ENCODE peak calls at places on chromosomes 12 and 14, in four cellular contexts. One of them, this sample, is unnamed.

GRCh38 chr12:70853326-70853725 is 67.2 kb downstream of the PTPRR start:
- DNase-seq in left lung: no peak
- DNase-seq in body of pancreas: no peak
- DNase-seq in HCT116: no peak
- DNase-seq in this sample: no peak

GRCh38 chr12:4555804-4556203 is 6.2 kb upstream of the DYRK4 start:
- DNase-seq in left lung: no peak
- DNase-seq in HCT116: no peak
- DNase-seq in body of pancreas: no peak
- DNase-seq in this sample: no peak

GRCh38 chr12:1848741-1849140 is 28.4 kb downstream of the LRTM2 start:
- DNase-seq in body of pancreas: no peak
- DNase-seq in left lung: no peak
- DNase-seq in HCT116: no peak
- DNase-seq in this sample: no peak

GRCh38 chr14:35534130-35534883 is at the start of gene INSM2:
- DNase-seq in HCT116: no peak
- DNase-seq in body of pancreas: peak; percentile 15
- DNase-seq in left lung: peak; percentile 74
- DNase-seq in this sample: no peak

GRCh38 chr14:104253223-104253822 is 114.9 kb downstream of the KIF26A start:
- DNase-seq in HCT116: no peak
- DNase-seq in left lung: peak; percentile 73
- DNase-seq in body of pancreas: no peak
- DNase-seq in this sample: peak; percentile 40

GRCh38 chr14:89489796-89490506 is 72.9 kb upstream of the FOXN3 start:
- DNase-seq in left lung: no peak
- DNase-seq in body of pancreas: no peak
- DNase-seq in HCT116: no peak
- DNase-seq in this sample: no peak

GRCh38 chr12:56804684-56805083 is 41.6 kb downstream of the HSD17B6 start:
- DNase-seq in HCT116: no peak
- DNase-seq in body of pancreas: no peak
- DNase-seq in left lung: no peak
- DNase-seq in this sample: no peak

GRCh38 chr12:16348435-16349131 is 1.1 kb downstream of the MGST1 start:
- DNase-seq in HCT116: no peak
- DNase-seq in left lung: no peak
- DNase-seq in body of pancreas: no peak
- DNase-seq in this sample: no peak

GRCh38 chr14:73008501-73008900 is 18.4 kb downstream of the ZFYVE1 start:
- DNase-seq in HCT116: no peak
- DNase-seq in left lung: no peak
- DNase-seq in body of pancreas: no peak
- DNase-seq in this sample: no peak

GRCh38 chr12:112107728-112108447 is 695 bp downstream of the NAA25 start:
- DNase-seq in body of pancreas: peak; percentile 37
- DNase-seq in left lung: no peak
- DNase-seq in HCT116: no peak
- DNase-seq in this sample: peak; percentile 46

GRCh38 chr14:62689741-62690140 is 355.5 kb downstream of the KCNH5 start:
- DNase-seq in left lung: no peak
- DNase-seq in HCT116: no peak
- DNase-seq in body of pancreas: no peak
- DNase-seq in this sample: no peak

GRCh38 chr12:66065623-66066022 is 64.9 kb downstream of the LLPH start:
- DNase-seq in HCT116: no peak
- DNase-seq in left lung: no peak
- DNase-seq in body of pancreas: no peak
- DNase-seq in this sample: no peak

GRCh38 chr12:127767631-127768030 is 499.3 kb upstream of the TMEM132C start:
- DNase-seq in body of pancreas: no peak
- DNase-seq in left lung: no peak
- DNase-seq in HCT116: no peak
- DNase-seq in this sample: no peak

GRCh38 chr14:100539319-100539645 is 47.9 kb downstream of the BEGAIN start:
- DNase-seq in HCT116: no peak
- DNase-seq in left lung: no peak
- DNase-seq in body of pancreas: no peak
- DNase-seq in this sample: no peak

GRCh38 chr14:76763362-76764041 is 2.2 kb downstream of the VASH1 start:
- DNase-seq in HCT116: no peak
- DNase-seq in body of pancreas: no peak
- DNase-seq in left lung: no peak
- DNase-seq in this sample: no peak

GRCh38 chr14:97777622-97778021 is 980.4 kb downstream of the VRK1 start:
- DNase-seq in HCT116: no peak
- DNase-seq in left lung: no peak
- DNase-seq in body of pancreas: no peak
- DNase-seq in this sample: no peak

GRCh38 chr12:117231750-117232149 is 41.5 kb upstream of the FBXO21 start:
- DNase-seq in HCT116: peak; percentile 24
- DNase-seq in left lung: no peak
- DNase-seq in body of pancreas: no peak
- DNase-seq in this sample: no peak

GRCh38 chr14:101131451-101131916 is 228.0 kb upstream of the RTL1 start:
- DNase-seq in HCT116: no peak
- DNase-seq in body of pancreas: no peak
- DNase-seq in left lung: peak; percentile 36
- DNase-seq in this sample: no peak

GRCh38 chr12:120350576-120351350 is 18.2 kb downstream of the MSI1 start:
- DNase-seq in left lung: peak; percentile 82
- DNase-seq in HCT116: no peak
- DNase-seq in body of pancreas: peak; percentile 88
- DNase-seq in this sample: no peak

GRCh38 chr12:12178545-12178944 is 88.3 kb downstream of the LRP6 start:
- DNase-seq in HCT116: no peak
- DNase-seq in left lung: no peak
- DNase-seq in body of pancreas: no peak
- DNase-seq in this sample: no peak

GRCh38 chr12:112270673-112271072 is 111.6 kb downstream of the HECTD4 start:
- DNase-seq in left lung: no peak
- DNase-seq in HCT116: no peak
- DNase-seq in body of pancreas: no peak
- DNase-seq in this sample: no peak

GRCh38 chr14:92408186-92408585 is 85.2 kb downstream of the SLC24A4 start:
- DNase-seq in HCT116: no peak
- DNase-seq in left lung: no peak
- DNase-seq in body of pancreas: no peak
- DNase-seq in this sample: no peak

GRCh38 chr12:66915312-66915904 is 236.5 kb upstream of the GRIP1 start:
- DNase-seq in body of pancreas: no peak
- DNase-seq in HCT116: no peak
- DNase-seq in left lung: no peak
- DNase-seq in this sample: no peak

GRCh38 chr14:60561845-60562746 is 53.1 kb downstream of the SIX6 start:
- DNase-seq in body of pancreas: peak; percentile 40
- DNase-seq in left lung: no peak
- DNase-seq in HCT116: peak; percentile 81
- DNase-seq in this sample: no peak

GRCh38 chr12:43882578-43883178 is 46.8 kb downstream of the TMEM117 start:
- DNase-seq in HCT116: peak; percentile 39
- DNase-seq in body of pancreas: no peak
- DNase-seq in left lung: no peak
- DNase-seq in this sample: peak; percentile 45

GRCh38 chr14:102591372-102591943 is 991 bp upstream of the RCOR1 start:
- DNase-seq in HCT116: no peak
- DNase-seq in left lung: peak; percentile 80
- DNase-seq in body of pancreas: peak; percentile 36
- DNase-seq in this sample: peak; percentile 68

GRCh38 chr12:92002673-92003382 is 142.8 kb downstream of the BTG1 start:
- DNase-seq in HCT116: no peak
- DNase-seq in left lung: no peak
- DNase-seq in body of pancreas: no peak
- DNase-seq in this sample: no peak

GRCh38 chr12:54040148-54040494 is 7.3 kb downstream of the HOXC5 start:
- DNase-seq in HCT116: no peak
- DNase-seq in body of pancreas: no peak
- DNase-seq in left lung: no peak
- DNase-seq in this sample: no peak

GRCh38 chr14:38774162-38774561 is 328.9 kb downstream of the SEC23A start:
- DNase-seq in body of pancreas: no peak
- DNase-seq in HCT116: no peak
- DNase-seq in left lung: no peak
- DNase-seq in this sample: no peak

GRCh38 chr12:16385779-16386646 is 38.6 kb downstream of the MGST1 start:
- DNase-seq in left lung: no peak
- DNase-seq in body of pancreas: peak; percentile 56
- DNase-seq in HCT116: no peak
- DNase-seq in this sample: no peak

GRCh38 chr14:94500264-94500663 is 9.0 kb downstream of the SERPINA12 start:
- DNase-seq in HCT116: no peak
- DNase-seq in left lung: no peak
- DNase-seq in body of pancreas: no peak
- DNase-seq in this sample: no peak

GRCh38 chr14:94499673-94500072 is 9.6 kb downstream of the SERPINA12 start:
- DNase-seq in body of pancreas: no peak
- DNase-seq in HCT116: no peak
- DNase-seq in left lung: no peak
- DNase-seq in this sample: no peak

GRCh38 chr14:94501588-94502516 is 7.4 kb downstream of the SERPINA12 start:
- DNase-seq in body of pancreas: no peak
- DNase-seq in left lung: no peak
- DNase-seq in HCT116: no peak
- DNase-seq in this sample: no peak

GRCh38 chr14:94494085-94494484 is 15.2 kb downstream of the SERPINA12 start:
- DNase-seq in body of pancreas: no peak
- DNase-seq in HCT116: no peak
- DNase-seq in left lung: no peak
- DNase-seq in this sample: no peak

DNA sequence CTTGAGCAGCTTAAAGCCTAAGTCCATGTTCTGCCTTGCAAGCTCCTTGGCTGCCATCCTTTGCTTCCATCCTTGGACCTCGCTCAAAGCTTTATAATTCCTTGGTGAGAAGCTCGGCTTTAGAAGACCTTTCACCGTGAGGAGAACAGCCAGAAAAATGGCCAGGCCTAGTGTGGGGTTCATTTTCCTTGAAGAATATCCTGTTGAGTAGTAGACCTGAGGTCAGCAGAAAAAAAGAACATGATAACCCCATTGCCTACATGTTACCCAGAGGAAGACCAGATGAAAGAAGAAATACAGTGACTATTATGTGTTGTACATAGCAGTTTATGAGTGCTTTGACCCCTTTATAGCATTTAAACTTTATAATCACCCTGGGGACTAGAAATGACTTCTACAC is 11.1 kb downstream of the SERPINA12 start:
- DNase-seq in body of pancreas: no peak
- DNase-seq in HCT116: no peak
- DNase-seq in left lung: no peak
- DNase-seq in this sample: no peak
- H3K4me3 ChIP-seq in body of pancreas: no peak overlapping the region
- H3K4me3 ChIP-seq in HCT116: no peak overlapping the region
- H3K4me3 ChIP-seq in left lung: no peak overlapping the region
- H3K4me3 ChIP-seq in this sample: no peak overlapping the region

DNA sequence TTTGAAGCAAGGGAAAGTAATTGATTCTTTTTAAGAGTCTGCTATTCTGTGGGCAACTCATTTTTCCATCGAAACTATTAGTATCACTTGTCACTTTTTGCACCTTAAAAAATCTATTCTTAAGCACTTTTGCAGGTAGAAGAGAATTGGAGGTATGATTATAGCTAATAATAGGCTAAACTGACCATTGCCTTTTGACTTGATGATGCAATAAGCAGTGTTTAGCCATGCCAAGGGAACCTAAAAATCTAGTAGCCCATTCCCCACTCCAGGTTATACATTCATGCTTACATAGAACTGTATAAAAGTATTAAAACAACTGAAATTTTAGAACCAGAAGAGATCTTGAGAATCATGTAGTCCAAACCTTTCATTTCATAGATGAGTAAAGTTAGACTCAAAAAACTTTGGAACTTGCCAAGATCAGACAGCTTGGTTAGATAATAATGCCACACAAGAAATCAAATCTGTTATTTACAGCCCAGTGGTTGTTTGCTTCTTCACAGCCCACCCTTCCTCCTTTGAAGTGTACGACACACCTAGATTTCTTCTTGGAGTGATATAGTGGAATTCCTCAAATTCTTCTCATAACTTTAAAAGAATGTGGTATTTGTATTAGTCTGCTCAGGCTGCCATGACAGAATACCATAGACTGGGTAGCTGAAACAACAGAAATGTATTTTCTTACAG is 21.7 kb upstream of the GARIN2 start:
- DNase-seq in left lung: no peak
- DNase-seq in body of pancreas: no peak
- DNase-seq in HCT116: no peak
- DNase-seq in this sample: no peak
- H3K4me3 ChIP-seq in left lung: no peak overlapping the region
- H3K4me3 ChIP-seq in body of pancreas: no peak overlapping the region
- H3K4me3 ChIP-seq in HCT116: no peak overlapping the region
- H3K4me3 ChIP-seq in this sample: no peak overlapping the region

GRCh38 chr14:71539660-71540285 is 392.5 kb upstream of the RGS6 start:
- DNase-seq in left lung: no peak
- DNase-seq in body of pancreas: no peak
- DNase-seq in HCT116: no peak
- DNase-seq in this sample: no peak
- H3K4me3 ChIP-seq in left lung: no peak overlapping the region
- H3K4me3 ChIP-seq in body of pancreas: no peak overlapping the region
- H3K4me3 ChIP-seq in HCT116: no peak overlapping the region
- H3K4me3 ChIP-seq in this sample: no peak overlapping the region

DNA sequence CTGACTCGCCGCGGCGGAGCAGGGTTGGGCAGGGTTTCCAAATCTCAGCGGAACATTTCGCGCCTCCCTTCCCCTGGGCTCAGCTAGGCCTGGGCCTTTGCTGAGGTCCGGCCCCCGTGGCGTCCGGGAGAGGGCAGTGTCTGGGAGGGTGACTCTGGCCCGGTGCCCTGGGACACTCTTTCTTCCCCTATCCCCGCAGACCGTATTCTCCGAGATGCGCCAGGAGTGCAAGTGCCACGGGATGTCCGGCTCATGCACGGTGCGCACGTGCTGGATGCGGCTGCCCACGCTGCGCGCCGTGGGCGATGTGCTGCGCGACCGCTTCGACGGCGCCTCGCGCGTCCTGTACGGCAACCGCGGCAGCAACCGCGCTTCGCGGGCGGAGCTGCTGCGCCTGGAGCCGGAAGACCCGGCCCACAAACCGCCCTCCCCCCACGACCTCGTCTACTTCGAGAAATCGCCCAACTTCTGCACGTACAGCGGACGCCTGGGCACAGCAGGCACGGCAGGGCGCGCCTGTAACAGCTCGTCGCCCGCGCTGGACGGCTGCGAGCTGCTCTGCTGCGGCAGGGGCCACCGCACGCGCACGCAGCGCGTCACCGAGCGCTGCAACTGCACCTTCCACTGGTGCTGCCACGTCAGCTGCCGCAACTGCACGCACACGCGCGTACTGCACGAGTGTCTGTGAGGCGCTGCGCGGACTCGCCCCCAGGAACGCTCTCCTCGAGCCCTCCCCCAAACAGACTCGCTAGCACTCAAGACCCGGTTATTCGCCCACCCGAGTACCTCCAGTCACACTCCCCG is 3.0 kb downstream of the WNT1 start:
- DNase-seq in left lung: peak; percentile 75
- DNase-seq in body of pancreas: no peak
- DNase-seq in HCT116: no peak
- DNase-seq in this sample: peak; percentile 69
- H3K4me3 ChIP-seq in left lung: peak overlapping the region; percentile 28
- H3K4me3 ChIP-seq in body of pancreas: no peak overlapping the region
- H3K4me3 ChIP-seq in HCT116: no peak overlapping the region
- H3K4me3 ChIP-seq in this sample: no peak overlapping the region